ENCODE peak calls at places on chromosomes 12 and 14, in eight cellular contexts. U is HL-60, I is right atrium auricular region, E is retinal pigment epithelial cell, J is AG10803, C is psoas muscle, X is dorsolateral prefrontal cortex, P is esophagus squamous epithelium. T is an unnamed sample.

GRCh38 chr12:6551496-6552139 is 4.2 kb downstream of the IFFO1 start:
- DNase-seq in C (peak; percentile 76), E (no peak), I (peak; percentile 77), X (no peak), U (no peak), J (peak; percentile 86), P (no peak), T (peak; percentile 65)

GRCh38 chr14:54935958-54936357 is 33.3 kb upstream of the GCH1 start:
- DNase-seq in X (no peak), E (no peak), U (no peak), P (no peak), C (no peak), J (peak; percentile 67), I (no peak), T (peak; percentile 55)

GRCh38 chr12:120015313-120015712 is 26.3 kb downstream of the BICDL1 start:
- DNase-seq in C (no peak), E (no peak), J (no peak), P (no peak), U (no peak), X (no peak), I (no peak), T (no peak)

GRCh38 chr12:132176920-132177551 is 32.8 kb downstream of the NOC4L start:
- DNase-seq in U (no peak), I (no peak), C (peak; percentile 35), E (no peak), J (no peak), X (no peak), P (no peak), T (no peak)

GRCh38 chr12:127655691-127656090 is 611.3 kb upstream of the TMEM132C start:
- DNase-seq in J (peak; percentile 89), I (no peak), X (no peak), U (no peak), C (no peak), P (no peak), E (no peak), T (peak; percentile 7)

GRCh38 chr14:23550827-23551265 is 719 bp downstream of the ZFHX2 start:
- DNase-seq in U (no peak), P (no peak), E (no peak), J (no peak), X (no peak), I (no peak), C (no peak), T (no peak)

GRCh38 chr12:118299791-118300460 is 72.8 kb downstream of the TAOK3 start:
- DNase-seq in X (no peak), P (no peak), I (no peak), U (no peak), J (no peak), C (no peak), E (no peak), T (peak; percentile 13)

GRCh38 chr14:102586420-102587119 is 5.9 kb upstream of the RCOR1 start:
- DNase-seq in J (peak; percentile 57), P (no peak), E (no peak), C (no peak), U (no peak), X (no peak), I (no peak), T (peak; percentile 83)

GRCh38 chr14:43651896-43652295 is 855.2 kb downstream of the FSCB start:
- DNase-seq in P (no peak), E (no peak), C (no peak), J (no peak), I (no peak), U (no peak), X (no peak), T (no peak)

GRCh38 chr12:77064891-77065360 is 443 bp downstream of the E2F7 start:
- DNase-seq in P (no peak), U (no peak), I (no peak), J (no peak), E (no peak), X (no peak), C (no peak), T (no peak)

GRCh38 chr12:42568952-42569916 is 20.3 kb downstream of the PRICKLE1 start:
- DNase-seq in U (peak; percentile 49), X (no peak), C (no peak), I (no peak), E (no peak), P (no peak), J (peak; percentile 74), T (peak; percentile 71)

GRCh38 chr12:64627781-64628180 is 17.5 kb downstream of the RASSF3 start:
- DNase-seq in C (no peak), I (no peak), J (peak; percentile 89), P (no peak), U (no peak), X (no peak), E (no peak), T (peak; percentile 77)

GRCh38 chr14:60266021-60266937 is 17.3 kb downstream of the PPM1A start:
- DNase-seq in X (no peak), C (no peak), E (no peak), P (no peak), I (no peak), U (no peak), J (peak; percentile 9), T (peak; percentile 26)

GRCh38 chr12:76266797-76267196 is 81.4 kb downstream of the BBS10 start:
- DNase-seq in U (no peak), P (no peak), E (no peak), I (peak; percentile 64), C (peak; percentile 77), X (no peak), J (peak; percentile 82), T (peak; percentile 81)

GRCh38 chr14:104136472-104137296 is 1.7 kb upstream of the KIF26A start:
- DNase-seq in J (no peak), X (peak; percentile 46), P (no peak), U (no peak), C (peak; percentile 34), E (no peak), I (no peak), T (no peak)

DNA sequence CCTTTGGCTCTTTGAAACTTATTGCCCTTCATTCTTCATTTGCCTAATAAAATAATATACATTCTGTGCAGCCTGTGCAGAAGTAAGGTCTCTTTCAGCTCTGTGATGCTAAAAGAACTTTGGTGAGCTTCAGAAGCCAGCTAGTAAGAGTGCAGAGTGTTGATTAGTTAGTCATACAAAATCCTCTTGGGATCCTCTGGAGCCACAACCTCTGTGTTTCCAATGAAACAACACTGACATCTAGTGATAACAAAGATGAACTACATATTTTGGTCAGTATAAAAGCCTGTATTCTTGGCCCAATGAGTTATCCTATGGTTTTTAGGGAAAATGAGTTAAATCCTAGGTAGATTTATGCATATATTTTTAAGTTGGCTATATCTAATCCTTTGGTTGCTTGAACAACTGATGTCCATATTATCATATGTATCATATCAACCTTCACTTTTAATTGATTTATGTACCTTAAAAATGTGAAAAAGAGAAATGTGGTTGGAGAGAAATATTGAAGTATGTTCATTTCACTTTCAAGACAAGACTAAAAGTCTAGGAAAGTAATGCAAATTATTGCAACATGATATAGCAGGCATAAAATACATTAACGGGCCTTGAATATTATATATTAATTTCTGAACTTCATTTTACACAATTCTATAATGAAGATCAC is 158.4 kb downstream of the KLHL28 start:
- DNase-seq in P (no peak), C (no peak), J (peak; percentile 69), I (no peak), X (no peak), U (no peak), E (peak; percentile 52), T (peak; percentile 65)
- TF ChIP-seq CTCF in P (peak; percentile 12), C (peak; percentile 74), J (peak; percentile 79), I (peak; percentile 64), X (peak; percentile 76), U (peak; percentile 34), E (peak; percentile 62), T (peak; percentile 68)

DNA sequence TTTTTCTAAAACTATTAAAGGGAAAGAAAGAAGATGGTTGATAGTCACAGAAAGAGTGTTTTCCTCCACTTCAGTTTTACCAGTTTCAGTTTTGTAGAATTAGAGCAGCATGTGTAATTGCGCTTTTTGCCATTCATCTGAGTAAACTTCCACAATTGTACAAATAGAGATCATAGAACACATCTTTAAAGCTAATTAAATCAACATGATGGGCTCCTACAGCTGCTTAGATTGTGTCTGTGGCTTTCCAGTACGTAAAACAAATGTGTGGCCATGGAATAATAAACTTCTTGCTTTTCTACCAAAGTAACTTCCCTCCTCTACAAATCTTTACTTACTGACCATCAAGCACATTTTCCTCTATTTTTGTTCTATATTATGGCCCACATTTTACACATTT is 84.2 kb upstream of the LRIG3 start:
- DNase-seq in X (no peak), E (no peak), J (peak; percentile 40), I (no peak), P (no peak), C (no peak), U (no peak), T (peak; percentile 11)
- H3K4me3 ChIP-seq in X (no peak overlapping the region), E (no peak overlapping the region), J (peak overlapping the region; percentile 14), I (no peak overlapping the region), P (no peak overlapping the region), C (no peak overlapping the region), U (no peak overlapping the region), T (no peak overlapping the region)

DNA sequence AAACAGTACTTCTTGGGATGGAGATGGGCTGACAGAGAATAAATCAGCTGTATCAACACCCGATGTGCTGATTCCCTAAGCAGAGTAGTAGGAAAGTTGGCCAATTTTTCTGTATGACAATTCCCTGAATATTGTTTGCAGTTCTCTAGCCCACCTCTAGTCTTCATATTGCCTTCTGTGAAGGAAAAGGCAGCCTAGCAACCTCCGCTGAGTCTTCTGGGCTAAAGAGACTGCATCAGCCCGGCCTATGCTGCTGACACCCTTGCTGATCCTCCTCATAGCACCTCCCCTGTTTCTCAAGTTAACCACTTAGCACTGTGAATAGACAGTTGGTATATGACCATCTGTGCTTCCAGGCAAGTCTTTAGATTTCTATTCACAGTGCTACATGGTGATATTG is 161.1 kb upstream of the EGLN3 start:
- DNase-seq in E (no peak), U (no peak), P (no peak), C (no peak), X (no peak), I (no peak), J (no peak), T (peak; percentile 9)
- TF ChIP-seq CTCF in E (no peak), U (no peak), P (no peak), C (no peak), X (no peak), I (no peak), J (no peak), T (peak; percentile 13)

GRCh38 chr12:49763006-49763591 is 21.7 kb downstream of the TMBIM6 start:
- DNase-seq in E (no peak), X (peak; percentile 60), P (no peak), C (peak; percentile 85), I (peak; percentile 84), U (peak; percentile 47), J (peak; percentile 40), T (peak; percentile 41)
- H3K4me3 ChIP-seq in E (no peak overlapping the region), X (no peak overlapping the region), P (no peak overlapping the region), C (no peak overlapping the region), I (no peak overlapping the region), U (no peak overlapping the region), J (no peak overlapping the region), T (no peak overlapping the region)

GRCh38 chr14:90756755-90757345 is 59.4 kb downstream of the TTC7B start:
- DNase-seq in P (no peak), X (no peak), J (no peak), E (no peak), I (peak; percentile 56), U (no peak), C (peak; percentile 65), T (no peak)
- TF ChIP-seq CTCF in P (no peak), X (peak; percentile 30), J (no peak), E (peak; percentile 14), I (no peak), U (no peak), C (peak; percentile 27), T (peak; percentile 6)